ENCODE peak calls at places on chromosomes 12 and 14, in five cellular contexts. F, B, R, L and E are unnamed samples.

GRCh38 chr12:97194551-97194950 is 268.1 kb upstream of the RMST start:
- DNase-seq in F (no peak), R (no peak), B (no peak), L (no peak), E (no peak)

GRCh38 chr12:113440947-113441782 is 19.0 kb downstream of the SDSL start:
- DNase-seq in L (no peak), R (no peak), B (no peak), F (no peak), E (no peak)

GRCh38 chr12:67747869-67748760 is 99.6 kb downstream of the DYRK2 start:
- DNase-seq in R (no peak), L (peak; percentile 34), B (peak; percentile 85), F (no peak), E (no peak)

GRCh38 chr12:52083638-52083996 is 4.1 kb downstream of the SMIM41 start:
- DNase-seq in R (no peak), F (no peak), L (no peak), B (no peak), E (no peak)

GRCh38 chr12:49503674-49504180 is 35.1 kb upstream of the KCNH3 start:
- DNase-seq in F (no peak), L (peak; percentile 53), B (no peak), R (no peak), E (no peak)

GRCh38 chr12:92365836-92366235 is 220.2 kb upstream of the BTG1 start:
- DNase-seq in B (no peak), F (no peak), L (no peak), R (no peak), E (no peak)

GRCh38 chr14:75433631-75434556 is 6.1 kb downstream of the JDP2 start:
- DNase-seq in B (no peak), R (no peak), L (no peak), F (no peak), E (no peak)

GRCh38 chr14:54291491-54292191 is 105.2 kb upstream of the CDKN3 start:
- DNase-seq in R (no peak), L (no peak), B (no peak), F (peak; percentile 59), E (no peak)

GRCh38 chr12:102765736-102766135 is 151.3 kb downstream of the PAH start:
- DNase-seq in R (no peak), L (peak; percentile 1), B (no peak), F (no peak), E (no peak)

GRCh38 chr14:80390911-80391310 is 179.6 kb upstream of the DIO2 start:
- DNase-seq in B (no peak), L (no peak), F (peak; percentile 31), R (no peak), E (no peak)

GRCh38 chr12:57621497-57622292 is 10.5 kb downstream of the ARHGEF25 start:
- DNase-seq in F (peak; percentile 81), L (no peak), B (no peak), R (peak; percentile 37), E (peak; percentile 88)

GRCh38 chr12:63496654-63497053 is 171.6 kb downstream of the DPY19L2 start:
- DNase-seq in F (no peak), B (no peak), L (no peak), R (no peak), E (no peak)

GRCh38 chr12:81797100-81797499 is 38.0 kb upstream of the PPFIA2 start:
- DNase-seq in B (no peak), L (peak; percentile 14), R (no peak), F (peak; percentile 38), E (no peak)

GRCh38 chr14:76514599-76514998 is 138.7 kb downstream of the ESRRB start:
- DNase-seq in F (no peak), B (no peak), L (peak; percentile 4), R (no peak), E (peak; percentile 25)

GRCh38 chr14:58607571-58608317 is 30.0 kb upstream of the DACT1 start:
- DNase-seq in B (no peak), F (no peak), L (peak; percentile 29), R (no peak), E (no peak)

GRCh38 chr12:122790393-122791075 is 16.2 kb downstream of the CCDC62 start:
- DNase-seq in R (no peak), B (no peak), L (no peak), F (no peak), E (no peak)

GRCh38 chr12:56518570-56518969 is 3.0 kb upstream of the RBMS2 start:
- DNase-seq in R (no peak), B (no peak), L (no peak), F (no peak), E (no peak)

GRCh38 chr12:57381693-57382220 is 49.1 kb downstream of the R3HDM2 start:
- DNase-seq in R (no peak), F (no peak), L (no peak), B (no peak), E (no peak)

GRCh38 chr12:104057771-104058197 is 6.5 kb upstream of the HCFC2 start:
- DNase-seq in L (peak; percentile 41), F (peak; percentile 46), B (no peak), R (no peak), E (no peak)

GRCh38 chr12:49345048-49345839 is 1.4 kb upstream of the DNAJC22 start:
- DNase-seq in B (peak; percentile 64), L (no peak), F (peak; percentile 81), R (no peak), E (no peak)

GRCh38 chr14:49306152-49306751 is 279.9 kb downstream of the RPS29 start:
- DNase-seq in R (no peak), F (peak; percentile 47), B (no peak), L (peak; percentile 33), E (no peak)

GRCh38 chr14:50910495-50911420 is 33.5 kb downstream of the PYGL start:
- DNase-seq in R (no peak), B (peak; percentile 63), F (no peak), L (no peak), E (no peak)

GRCh38 chr12:20264608-20265114 is 103.7 kb upstream of the PDE3A start:
- DNase-seq in F (peak; percentile 44), R (no peak), L (no peak), B (no peak), E (no peak)

GRCh38 chr14:53509227-53509822 is 356.2 kb upstream of the DDHD1 start:
- DNase-seq in L (peak; percentile 98), R (no peak), F (peak; percentile 9), B (no peak), E (no peak)

GRCh38 chr14:26917086-26917485 is 319.3 kb upstream of the NOVA1 start:
- DNase-seq in R (no peak), L (peak; percentile 78), F (peak; percentile 50), B (no peak), E (no peak)

GRCh38 chr12:106188249-106188648 is 49.5 kb upstream of the NUAK1 start:
- DNase-seq in B (no peak), R (no peak), F (peak; percentile 72), L (no peak), E (no peak)

GRCh38 chr14:100840286-100840685 is 14.4 kb downstream of the MEG3 start:
- DNase-seq in L (no peak), B (no peak), F (peak; percentile 95), R (no peak), E (peak; percentile 23)
- H3K27ac ChIP-seq in L (no peak overlapping the region), B (no peak overlapping the region), F (peak overlapping the region; percentile 100), R (no peak overlapping the region), E (no peak overlapping the region)

DNA sequence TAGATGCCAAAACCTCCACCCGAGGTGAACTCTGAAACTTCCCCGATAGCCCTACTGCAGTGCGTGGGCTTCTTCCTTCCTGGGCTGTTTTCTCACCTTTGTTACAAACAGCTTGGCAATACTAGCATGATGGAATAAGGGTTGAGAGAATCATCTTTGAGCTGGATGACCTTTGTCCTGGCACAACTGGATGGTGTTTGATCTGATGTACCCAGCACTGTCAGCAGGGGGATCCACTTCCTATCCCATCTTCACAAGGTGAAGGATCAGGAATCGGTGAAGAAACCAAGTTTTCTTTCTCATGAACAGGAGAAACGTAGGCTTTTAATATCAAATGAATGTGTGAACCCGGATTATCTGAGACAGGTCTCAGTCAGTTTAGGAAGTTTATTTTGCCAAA is 19.5 kb upstream of the LRRC10 start:
- DNase-seq in B (no peak), F (no peak), R (no peak), L (no peak), E (no peak)
- H3K4me3 ChIP-seq in B (no peak overlapping the region), F (no peak overlapping the region), R (no peak overlapping the region), L (no peak overlapping the region), E (no peak overlapping the region)

GRCh38 chr14:22600027-22600426 is 1.9 kb downstream of the ABHD4 start:
- DNase-seq in B (no peak), F (no peak), L (no peak), R (no peak), E (no peak)
- H3K27ac ChIP-seq in B (no peak overlapping the region), F (no peak overlapping the region), L (peak overlapping the region; percentile 6), R (no peak overlapping the region), E (no peak overlapping the region)

DNA sequence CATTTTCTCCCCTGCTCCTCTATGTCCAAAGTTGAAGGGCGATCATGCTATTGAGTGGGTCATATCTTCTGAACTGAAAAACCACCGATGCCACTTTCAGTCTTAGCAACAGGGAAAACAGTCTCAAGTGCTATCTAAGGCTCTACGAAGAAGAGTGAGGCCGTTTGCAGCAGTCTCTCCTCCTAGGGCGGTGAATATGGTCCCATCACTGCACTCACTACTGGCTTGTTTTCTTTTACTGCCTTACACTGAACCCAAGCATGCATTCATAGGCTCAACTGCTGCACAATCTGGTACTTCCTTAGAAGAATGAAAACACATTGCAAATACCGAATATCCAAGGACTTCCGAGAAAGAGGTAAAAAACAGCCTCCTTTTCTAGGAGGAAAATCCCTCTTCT is 92.1 kb downstream of the DNAH10 start:
- DNase-seq in F (no peak), B (no peak), L (no peak), R (no peak), E (no peak)
- H3K4me3 ChIP-seq in F (no peak overlapping the region), B (no peak overlapping the region), L (no peak overlapping the region), R (no peak overlapping the region), E (no peak overlapping the region)

DNA sequence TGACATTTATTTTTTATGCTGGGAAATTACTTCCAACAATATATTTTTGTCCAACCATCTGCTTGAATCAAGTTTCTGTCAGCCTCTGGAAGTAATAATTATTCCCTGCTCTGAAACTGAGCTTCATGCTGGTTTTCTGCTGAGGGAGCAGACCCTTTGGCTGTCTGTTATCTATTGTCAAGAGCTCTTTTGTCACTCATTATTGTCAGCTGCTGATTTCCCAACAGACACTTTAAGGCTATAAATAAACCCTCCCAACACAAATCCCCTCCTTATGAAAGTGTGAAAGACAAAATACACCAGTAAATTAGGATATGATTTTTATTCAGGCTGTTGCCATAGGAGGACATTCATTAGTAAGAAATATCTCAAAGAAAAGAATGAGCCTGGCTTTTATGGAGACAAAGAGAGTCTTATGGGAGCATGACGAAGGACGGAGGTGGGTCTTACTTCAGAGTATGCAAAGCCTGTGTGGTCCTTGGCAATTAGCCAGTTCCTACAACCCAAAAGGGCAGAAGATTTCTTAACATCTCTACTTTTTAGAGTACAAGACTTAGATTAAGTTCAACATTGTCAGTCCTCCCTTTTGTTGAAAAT is 180.8 kb downstream of the CRADD start:
- DNase-seq in F (peak; percentile 7), L (no peak), R (no peak), B (no peak), E (no peak)
- H3K27ac ChIP-seq in F (no peak overlapping the region), L (no peak overlapping the region), R (no peak overlapping the region), B (no peak overlapping the region), E (no peak overlapping the region)

GRCh38 chr12:8687846-8688601 is 9.8 kb upstream of the RIMKLB start:
- DNase-seq in L (peak; percentile 91), F (peak; percentile 26), R (no peak), B (no peak), E (no peak)
- H3K4me3 ChIP-seq in L (no peak overlapping the region), F (no peak overlapping the region), R (no peak overlapping the region), B (no peak overlapping the region), E (no peak overlapping the region)